ENCODE peak calls at places on chromosomes 16 and 17, in eight cellular contexts. E is astrocyte of the spinal cord, G is GM12865, H is cardiac fibroblast, Y is fibroblast of the aortic adventitia, R is GM20000, O is heart left ventricle, W is HL-60. A is an unnamed sample.

GRCh38 chr16:50699345-50700159 is 6.1 kb downstream of the NOD2 start:
- DNase-seq in E (no peak), G (peak; percentile 47), H (peak; percentile 65), Y (no peak), R (no peak), O (no peak), W (peak; percentile 82), A (no peak)

GRCh38 chr17:58153046-58153445 is 4.9 kb downstream of the OR4D1 start:
- DNase-seq in E (no peak), G (peak; percentile 29), H (no peak), Y (no peak), R (no peak), O (no peak), W (no peak), A (no peak)

GRCh38 chr16:50303041-50303604 is 36.8 kb downstream of the ADCY7 start:
- DNase-seq in E (peak; percentile 23), G (no peak), H (peak; percentile 22), Y (no peak), R (no peak), O (no peak), W (no peak), A (no peak)

GRCh38 chr16:64872101-64872500 is 249.8 kb downstream of the CDH11 start:
- DNase-seq in E (peak; percentile 22), G (no peak), H (no peak), Y (no peak), R (no peak), O (no peak), W (no peak), A (no peak)

GRCh38 chr17:66786101-66786500 is 48.8 kb upstream of the CACNG5 start:
- DNase-seq in E (no peak), G (no peak), H (no peak), Y (no peak), R (no peak), O (no peak), W (no peak), A (no peak)

GRCh38 chr17:50916026-50916707 is 50.0 kb upstream of the TOB1 start:
- DNase-seq in E (no peak), G (no peak), H (peak; percentile 46), Y (peak; percentile 13), R (no peak), O (no peak), W (no peak), A (no peak)

GRCh38 chr17:34499576-34499975 is 79.8 kb upstream of the TMEM132E start:
- DNase-seq in E (peak; percentile 7), G (peak; percentile 37), H (peak; percentile 12), Y (peak; percentile 34), R (peak; percentile 11), O (no peak), W (no peak), A (no peak)

GRCh38 chr16:69150146-69150865 is 17.9 kb downstream of the UTP4 start:
- DNase-seq in E (peak; percentile 80), G (peak; percentile 73), H (peak; percentile 87), Y (peak; percentile 88), R (peak; percentile 59), O (peak; percentile 46), W (peak; percentile 41), A (peak; percentile 71)

GRCh38 chr16:649646-650045 is 481 bp downstream of the WDR90 start:
- DNase-seq in E (no peak), G (peak; percentile 49), H (no peak), Y (no peak), R (no peak), O (no peak), W (no peak), A (no peak)

GRCh38 chr17:82196273-82196672 is 16.4 kb downstream of the CCDC57 start:
- DNase-seq in E (no peak), G (no peak), H (no peak), Y (no peak), R (no peak), O (no peak), W (no peak), A (no peak)

GRCh38 chr16:12542818-12543699 is 260.6 kb downstream of the CPPED1 start:
- DNase-seq in E (no peak), G (peak; percentile 57), H (no peak), Y (no peak), R (no peak), O (no peak), W (no peak), A (peak; percentile 51)

GRCh38 chr17:20994779-20995149 is 48.0 kb downstream of the USP22 start:
- DNase-seq in E (no peak), G (no peak), H (no peak), Y (no peak), R (no peak), O (no peak), W (no peak), A (no peak)

GRCh38 chr17:73784015-73784603 is 139.9 kb upstream of the SDK2 start:
- DNase-seq in E (no peak), G (no peak), H (no peak), Y (no peak), R (no peak), O (no peak), W (no peak), A (no peak)

GRCh38 chr17:5678171-5678570 is 93.9 kb upstream of the NLRP1 start:
- DNase-seq in E (no peak), G (no peak), H (no peak), Y (no peak), R (no peak), O (no peak), W (no peak), A (no peak)

GRCh38 chr16:19861811-19862327 is 22.8 kb downstream of the GPRC5B start:
- DNase-seq in E (no peak), G (no peak), H (no peak), Y (no peak), R (no peak), O (no peak), W (no peak), A (no peak)

GRCh38 chr17:31511176-31511540 is 119.7 kb downstream of the RAB11FIP4 start:
- DNase-seq in E (no peak), G (no peak), H (no peak), Y (no peak), R (no peak), O (no peak), W (no peak), A (no peak)

GRCh38 chr17:4318596-4318995 is 47.9 kb downstream of the UBE2G1 start:
- DNase-seq in E (no peak), G (no peak), H (peak; percentile 33), Y (no peak), R (no peak), O (no peak), W (no peak), A (no peak)

GRCh38 chr17:17819561-17819995 is 17.2 kb downstream of the SREBF1 start:
- DNase-seq in E (peak; percentile 95), G (peak; percentile 91), H (peak; percentile 96), Y (peak; percentile 81), R (peak; percentile 93), O (no peak), W (no peak), A (peak; percentile 89)

DNA sequence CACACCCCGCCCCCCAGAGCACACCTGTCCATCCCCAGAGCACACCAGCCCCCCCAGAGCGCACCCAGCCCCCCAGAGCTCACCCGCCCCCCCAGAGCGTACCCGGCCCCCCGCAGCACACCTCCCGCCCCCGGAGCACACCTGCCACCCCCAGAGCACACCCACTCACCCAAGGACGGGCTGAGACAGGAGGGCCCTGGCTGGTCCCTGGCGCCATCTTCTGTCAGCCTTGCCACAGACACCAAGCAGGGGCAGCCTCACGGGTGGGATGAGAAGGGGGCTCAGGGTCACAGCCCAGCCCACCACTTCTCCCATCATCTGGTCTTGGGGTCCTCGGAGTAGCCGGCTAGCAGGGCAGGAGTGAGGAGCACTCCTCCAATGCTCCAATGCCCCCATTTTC is 31.8 kb downstream of the PIEZO1 start:
- DNase-seq in E (no peak), G (no peak), H (no peak), Y (no peak), R (no peak), O (no peak), W (no peak), A (no peak)
- TF ChIP-seq CTCF in E (no peak), G (no peak), H (no peak), Y (no peak), R (no peak), O (no peak), W (no peak), A (no peak)

GRCh38 chr16:78007121-78007520 is 15.2 kb upstream of the CLEC3A start:
- DNase-seq in E (no peak), G (no peak), H (no peak), Y (no peak), R (no peak), O (no peak), W (no peak), A (no peak)

GRCh38 chr16:78004501-78004900 is 17.8 kb upstream of the CLEC3A start:
- DNase-seq in E (no peak), G (no peak), H (no peak), Y (no peak), R (no peak), O (no peak), W (no peak), A (no peak)

GRCh38 chr16:78002915-78003538 is 19.3 kb upstream of the CLEC3A start:
- DNase-seq in E (peak; percentile 90), G (peak; percentile 91), H (peak; percentile 87), Y (peak; percentile 92), R (peak; percentile 79), O (peak; percentile 77), W (peak; percentile 61), A (peak; percentile 80)

GRCh38 chr16:78005881-78006280 is 16.5 kb upstream of the CLEC3A start:
- DNase-seq in E (no peak), G (peak; percentile 21), H (no peak), Y (no peak), R (peak; percentile 16), O (no peak), W (no peak), A (peak; percentile 30)
- TF ChIP-seq CTCF in E (no peak), G (peak; percentile 47), H (no peak), Y (peak; percentile 9), R (peak; percentile 7), O (no peak), W (no peak), A (peak; percentile 15)

GRCh38 chr16:27859020-27859419 is 204.5 kb downstream of the GSG1L start:
- DNase-seq in E (no peak), G (no peak), H (no peak), Y (no peak), R (no peak), O (no peak), W (no peak), A (no peak)
- TF ChIP-seq CTCF in E (no peak), G (peak; percentile 28), H (no peak), Y (no peak), R (no peak), O (no peak), W (no peak), A (no peak)

DNA sequence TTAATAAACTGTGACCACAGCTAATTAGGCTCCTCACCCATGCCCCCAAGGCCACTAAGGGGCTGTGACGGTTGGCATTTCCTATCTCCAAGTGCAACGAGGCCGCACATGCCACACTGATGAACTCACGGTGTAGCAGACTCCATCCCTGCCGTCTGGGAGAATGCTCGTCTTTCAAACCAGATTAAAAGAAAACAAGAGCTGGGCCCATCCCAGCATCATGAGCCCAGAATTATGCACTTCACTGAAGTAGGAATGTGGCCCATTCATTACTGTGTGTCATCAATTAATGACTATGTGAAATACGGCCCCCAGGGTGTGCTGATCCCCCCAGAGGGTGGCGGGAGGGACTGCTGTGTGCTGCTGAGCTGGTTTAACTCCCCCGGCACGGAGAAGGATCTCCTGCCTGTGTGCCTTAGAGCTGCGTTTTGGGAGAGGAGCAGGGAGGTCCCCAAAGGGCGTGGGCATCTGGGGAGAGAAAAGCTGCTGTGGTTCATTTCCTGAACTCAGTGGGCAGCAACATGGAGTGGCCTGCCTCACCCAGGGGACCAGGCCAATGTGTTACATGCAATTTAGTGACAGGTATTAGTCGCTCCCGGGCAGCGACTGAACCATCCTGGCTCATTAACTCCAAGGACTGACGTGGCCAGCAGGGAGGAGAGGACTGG is 194.5 kb downstream of the FOXL1 start:
- DNase-seq in E (peak; percentile 84), G (no peak), H (peak; percentile 80), Y (peak; percentile 68), R (no peak), O (no peak), W (no peak), A (no peak)
- TF ChIP-seq CTCF in E (no peak), G (no peak), H (no peak), Y (no peak), R (no peak), O (no peak), W (no peak), A (no peak)